ENCODE peak calls at places on chromosomes 4 and X, in nine cellular contexts. J is frontal cortex, T is uterus, F is fibroblast of the aortic adventitia, H is K562, X is AG20443, D is SK-N-SH, W is globus pallidus, N is occipital lobe. M is an unnamed sample.

GRCh38 chrX:16869393-16870094 is 618 bp downstream of the RBBP7 start:
- DNase-seq in J (peak), T (no peak), F (no peak), H (peak), X (peak), D (peak), W (peak), N (no peak), M (peak)

GRCh38 chr4:21858971-21859370 is 89.6 kb downstream of the KCNIP4 start:
- DNase-seq in J (no peak), T (no peak), F (no peak), H (no peak), X (peak), D (no peak), W (no peak), N (no peak), M (no peak)

GRCh38 chr4:112357453-112357852 is 60.3 kb downstream of the ALPK1 start:
- DNase-seq in J (no peak), T (no peak), F (no peak), H (no peak), X (no peak), D (no peak), W (no peak), N (no peak), M (no peak)

GRCh38 chr4:3285558-3286334 is 7.1 kb upstream of the RGS12 start:
- DNase-seq in J (no peak), T (no peak), F (peak), H (no peak), X (peak), D (peak), W (peak), N (no peak), M (peak)

GRCh38 chrX:9888953-9889470 is 78.1 kb upstream of the CLDN34 start:
- DNase-seq in J (no peak), T (no peak), F (no peak), H (no peak), X (no peak), D (no peak), W (no peak), N (no peak), M (no peak)

GRCh38 chrX:2707334-2707760 is 16.3 kb downstream of the CD99 start:
- DNase-seq in J (no peak), T (no peak), F (peak), H (no peak), X (peak), D (peak), W (no peak), N (no peak), M (no peak)

GRCh38 chr4:3777669-3778068 is 11.5 kb downstream of the ADRA2C start:
- DNase-seq in J (no peak), T (no peak), F (no peak), H (no peak), X (no peak), D (no peak), W (no peak), N (no peak), M (no peak)

GRCh38 chr4:78174931-78175330 is 117.8 kb downstream of the FRAS1 start:
- DNase-seq in J (no peak), T (no peak), F (no peak), H (no peak), X (no peak), D (no peak), W (no peak), N (no peak), M (no peak)

GRCh38 chrX:115535844-115536243 is 25.1 kb upstream of the PLS3 start:
- DNase-seq in J (no peak), T (no peak), F (no peak), H (no peak), X (no peak), D (no peak), W (no peak), N (no peak), M (no peak)

GRCh38 chrX:1274786-1275185 is 6.2 kb downstream of the CSF2RA start:
- DNase-seq in J (no peak), T (no peak), F (no peak), H (no peak), X (no peak), D (no peak), W (peak), N (no peak), M (no peak)

GRCh38 chr4:8921465-8921864 is 49.8 kb upstream of the HMX1 start:
- DNase-seq in J (no peak), T (no peak), F (no peak), H (no peak), X (peak), D (no peak), W (no peak), N (no peak), M (peak)